ENCODE peak calls at places on chromosomes 5 and 9, in ten cellular contexts. One of them, this sample, is unnamed.

GRCh38 chr5:159605585-159605984 is 275.3 kb upstream of the IL12B start:
- DNase-seq in mesenchymal stem cell: no peak
- DNase-seq in activated T-cell treated with anti-CD3 and anti-CD28 coated beads for 1 hour: no peak
- DNase-seq in NCI-H1694: no peak
- DNase-seq in HEK293T: no peak
- DNase-seq in stimulated activated CD8-positive, alpha-beta memory T cell treated with anti-CD3 and anti-CD28 coated beads, Interleukin-2, amount 100 ng/mL, for 48 hours: no peak
- DNase-seq in GDM1: no peak
- DNase-seq in amniotic stem cell: no peak
- DNase-seq in dorsolateral prefrontal cortex: no peak
- DNase-seq in Right ventricle myocardium inferior: no peak
- DNase-seq in this sample: no peak

GRCh38 chr9:76576344-76576743 is 117.4 kb downstream of the GCNT1 start:
- DNase-seq in mesenchymal stem cell: peak; percentile 80
- DNase-seq in activated T-cell treated with anti-CD3 and anti-CD28 coated beads for 1 hour: peak; percentile 23
- DNase-seq in NCI-H1694: no peak
- DNase-seq in HEK293T: no peak
- DNase-seq in stimulated activated CD8-positive, alpha-beta memory T cell treated with anti-CD3 and anti-CD28 coated beads, Interleukin-2, amount 100 ng/mL, for 48 hours: peak; percentile 50
- DNase-seq in GDM1: peak; percentile 86
- DNase-seq in amniotic stem cell: peak; percentile 66
- DNase-seq in dorsolateral prefrontal cortex: no peak
- DNase-seq in Right ventricle myocardium inferior: no peak
- DNase-seq in this sample: no peak

GRCh38 chr9:134165357-134166315 is 1.3 kb upstream of the RNU6ATAC start:
- DNase-seq in mesenchymal stem cell: peak; percentile 35
- DNase-seq in activated T-cell treated with anti-CD3 and anti-CD28 coated beads for 1 hour: peak; percentile 19
- DNase-seq in NCI-H1694: no peak
- DNase-seq in HEK293T: no peak
- DNase-seq in stimulated activated CD8-positive, alpha-beta memory T cell treated with anti-CD3 and anti-CD28 coated beads, Interleukin-2, amount 100 ng/mL, for 48 hours: no peak
- DNase-seq in GDM1: no peak
- DNase-seq in amniotic stem cell: no peak
- DNase-seq in dorsolateral prefrontal cortex: no peak
- DNase-seq in Right ventricle myocardium inferior: no peak
- DNase-seq in this sample: no peak

GRCh38 chr9:91905958-91906585 is 44.0 kb downstream of the ROR2 start:
- DNase-seq in mesenchymal stem cell: no peak
- DNase-seq in activated T-cell treated with anti-CD3 and anti-CD28 coated beads for 1 hour: peak; percentile 12
- DNase-seq in NCI-H1694: no peak
- DNase-seq in HEK293T: no peak
- DNase-seq in stimulated activated CD8-positive, alpha-beta memory T cell treated with anti-CD3 and anti-CD28 coated beads, Interleukin-2, amount 100 ng/mL, for 48 hours: peak; percentile 27
- DNase-seq in GDM1: peak; percentile 37
- DNase-seq in amniotic stem cell: no peak
- DNase-seq in dorsolateral prefrontal cortex: no peak
- DNase-seq in Right ventricle myocardium inferior: no peak
- DNase-seq in this sample: no peak

GRCh38 chr5:113181853-113182490 is 205.4 kb downstream of the DCP2 start:
- DNase-seq in mesenchymal stem cell: no peak
- DNase-seq in activated T-cell treated with anti-CD3 and anti-CD28 coated beads for 1 hour: no peak
- DNase-seq in NCI-H1694: no peak
- DNase-seq in HEK293T: no peak
- DNase-seq in stimulated activated CD8-positive, alpha-beta memory T cell treated with anti-CD3 and anti-CD28 coated beads, Interleukin-2, amount 100 ng/mL, for 48 hours: no peak
- DNase-seq in GDM1: no peak
- DNase-seq in amniotic stem cell: no peak
- DNase-seq in dorsolateral prefrontal cortex: no peak
- DNase-seq in Right ventricle myocardium inferior: no peak
- DNase-seq in this sample: no peak

GRCh38 chr9:93669116-93669957 is 93.0 kb downstream of the PHF2 start:
- DNase-seq in mesenchymal stem cell: peak; percentile 24
- DNase-seq in activated T-cell treated with anti-CD3 and anti-CD28 coated beads for 1 hour: no peak
- DNase-seq in NCI-H1694: no peak
- DNase-seq in HEK293T: no peak
- DNase-seq in stimulated activated CD8-positive, alpha-beta memory T cell treated with anti-CD3 and anti-CD28 coated beads, Interleukin-2, amount 100 ng/mL, for 48 hours: no peak
- DNase-seq in GDM1: no peak
- DNase-seq in amniotic stem cell: no peak
- DNase-seq in dorsolateral prefrontal cortex: peak; percentile 1
- DNase-seq in Right ventricle myocardium inferior: peak; percentile 35
- DNase-seq in this sample: no peak

GRCh38 chr9:120265791-120266190 is 314.2 kb downstream of the CDK5RAP2 start:
- DNase-seq in mesenchymal stem cell: no peak
- DNase-seq in activated T-cell treated with anti-CD3 and anti-CD28 coated beads for 1 hour: no peak
- DNase-seq in NCI-H1694: peak; percentile 9
- DNase-seq in HEK293T: no peak
- DNase-seq in stimulated activated CD8-positive, alpha-beta memory T cell treated with anti-CD3 and anti-CD28 coated beads, Interleukin-2, amount 100 ng/mL, for 48 hours: no peak
- DNase-seq in GDM1: no peak
- DNase-seq in amniotic stem cell: no peak
- DNase-seq in dorsolateral prefrontal cortex: peak; percentile 6
- DNase-seq in Right ventricle myocardium inferior: peak; percentile 74
- DNase-seq in this sample: no peak

GRCh38 chr5:178630475-178630930 is 3.7 kb upstream of the CLK4 start:
- DNase-seq in mesenchymal stem cell: peak; percentile 50
- DNase-seq in activated T-cell treated with anti-CD3 and anti-CD28 coated beads for 1 hour: no peak
- DNase-seq in NCI-H1694: no peak
- DNase-seq in HEK293T: no peak
- DNase-seq in stimulated activated CD8-positive, alpha-beta memory T cell treated with anti-CD3 and anti-CD28 coated beads, Interleukin-2, amount 100 ng/mL, for 48 hours: no peak
- DNase-seq in GDM1: no peak
- DNase-seq in amniotic stem cell: no peak
- DNase-seq in dorsolateral prefrontal cortex: no peak
- DNase-seq in Right ventricle myocardium inferior: no peak
- DNase-seq in this sample: no peak

GRCh38 chr9:89044881-89045280 is 53.6 kb downstream of the S1PR3 start:
- DNase-seq in mesenchymal stem cell: no peak
- DNase-seq in activated T-cell treated with anti-CD3 and anti-CD28 coated beads for 1 hour: no peak
- DNase-seq in NCI-H1694: no peak
- DNase-seq in HEK293T: no peak
- DNase-seq in stimulated activated CD8-positive, alpha-beta memory T cell treated with anti-CD3 and anti-CD28 coated beads, Interleukin-2, amount 100 ng/mL, for 48 hours: no peak
- DNase-seq in GDM1: no peak
- DNase-seq in amniotic stem cell: no peak
- DNase-seq in dorsolateral prefrontal cortex: no peak
- DNase-seq in Right ventricle myocardium inferior: no peak
- DNase-seq in this sample: peak; percentile 65

GRCh38 chr9:91374939-91375338 is 13.2 kb upstream of the AUH start:
- DNase-seq in mesenchymal stem cell: peak; percentile 70
- DNase-seq in activated T-cell treated with anti-CD3 and anti-CD28 coated beads for 1 hour: no peak
- DNase-seq in NCI-H1694: no peak
- DNase-seq in HEK293T: no peak
- DNase-seq in stimulated activated CD8-positive, alpha-beta memory T cell treated with anti-CD3 and anti-CD28 coated beads, Interleukin-2, amount 100 ng/mL, for 48 hours: no peak
- DNase-seq in GDM1: no peak
- DNase-seq in amniotic stem cell: peak; percentile 32
- DNase-seq in dorsolateral prefrontal cortex: no peak
- DNase-seq in Right ventricle myocardium inferior: no peak
- DNase-seq in this sample: no peak